ENCODE peak calls at places on chromosomes 4 and X, in ten cellular contexts. One of them, this sample, is unnamed.

GRCh38 chrX:71222929-71223328 is at the start of gene GJB1:
- DNase-seq in fibroblast of lung: no peak
- DNase-seq in NCI-H2081: no peak
- DNase-seq in heart left ventricle: no peak
- DNase-seq in SK-MEL-5: peak
- DNase-seq in lower leg skin: no peak
- DNase-seq in WTC11: no peak
- DNase-seq in C1 segment of cervical spinal cord: peak
- DNase-seq in COR-L47: no peak
- DNase-seq in activated naive CD8-positive, alpha-beta T cell treated with anti-CD3 and anti-CD28 coated beads, Interleukin-2, amount 50 U/mL, for 24 hours: no peak
- DNase-seq in this sample: no peak

GRCh38 chrX:18354369-18355329 is at the start of gene SCML2:
- DNase-seq in heart left ventricle: peak
- DNase-seq in lower leg skin: no peak
- DNase-seq in fibroblast of lung: peak
- DNase-seq in WTC11: peak
- DNase-seq in activated naive CD8-positive, alpha-beta T cell treated with anti-CD3 and anti-CD28 coated beads, Interleukin-2, amount 50 U/mL, for 24 hours: peak
- DNase-seq in NCI-H2081: peak
- DNase-seq in COR-L47: no peak
- DNase-seq in SK-MEL-5: peak
- DNase-seq in C1 segment of cervical spinal cord: peak
- DNase-seq in this sample: peak

GRCh38 chr4:77994194-77994721 is 62.9 kb upstream of the FRAS1 start:
- DNase-seq in heart left ventricle: peak
- DNase-seq in lower leg skin: no peak
- DNase-seq in activated naive CD8-positive, alpha-beta T cell treated with anti-CD3 and anti-CD28 coated beads, Interleukin-2, amount 50 U/mL, for 24 hours: no peak
- DNase-seq in fibroblast of lung: peak
- DNase-seq in COR-L47: no peak
- DNase-seq in SK-MEL-5: peak
- DNase-seq in NCI-H2081: no peak
- DNase-seq in C1 segment of cervical spinal cord: no peak
- DNase-seq in WTC11: peak
- DNase-seq in this sample: peak

GRCh38 chr4:54961357-54961975 is 163.9 kb downstream of the KDR start:
- DNase-seq in fibroblast of lung: peak
- DNase-seq in lower leg skin: no peak
- DNase-seq in C1 segment of cervical spinal cord: no peak
- DNase-seq in NCI-H2081: peak
- DNase-seq in heart left ventricle: no peak
- DNase-seq in activated naive CD8-positive, alpha-beta T cell treated with anti-CD3 and anti-CD28 coated beads, Interleukin-2, amount 50 U/mL, for 24 hours: no peak
- DNase-seq in COR-L47: peak
- DNase-seq in WTC11: no peak
- DNase-seq in SK-MEL-5: peak
- DNase-seq in this sample: peak

GRCh38 chr4:10006604-10007435 is 14.5 kb downstream of the SLC2A9 start:
- DNase-seq in WTC11: no peak
- DNase-seq in fibroblast of lung: peak
- DNase-seq in activated naive CD8-positive, alpha-beta T cell treated with anti-CD3 and anti-CD28 coated beads, Interleukin-2, amount 50 U/mL, for 24 hours: no peak
- DNase-seq in NCI-H2081: peak
- DNase-seq in lower leg skin: no peak
- DNase-seq in heart left ventricle: no peak
- DNase-seq in COR-L47: no peak
- DNase-seq in SK-MEL-5: no peak
- DNase-seq in C1 segment of cervical spinal cord: no peak
- DNase-seq in this sample: no peak

GRCh38 chr4:55543858-55544257 is 2.9 kb downstream of the CLOCK start:
- DNase-seq in lower leg skin: no peak
- DNase-seq in heart left ventricle: no peak
- DNase-seq in WTC11: no peak
- DNase-seq in COR-L47: no peak
- DNase-seq in SK-MEL-5: peak
- DNase-seq in NCI-H2081: no peak
- DNase-seq in C1 segment of cervical spinal cord: no peak
- DNase-seq in fibroblast of lung: peak
- DNase-seq in activated naive CD8-positive, alpha-beta T cell treated with anti-CD3 and anti-CD28 coated beads, Interleukin-2, amount 50 U/mL, for 24 hours: no peak
- DNase-seq in this sample: no peak

GRCh38 chr4:168632246-168632832 is 135.5 kb downstream of the PALLD start:
- DNase-seq in heart left ventricle: no peak
- DNase-seq in WTC11: no peak
- DNase-seq in lower leg skin: no peak
- DNase-seq in C1 segment of cervical spinal cord: no peak
- DNase-seq in NCI-H2081: no peak
- DNase-seq in activated naive CD8-positive, alpha-beta T cell treated with anti-CD3 and anti-CD28 coated beads, Interleukin-2, amount 50 U/mL, for 24 hours: no peak
- DNase-seq in SK-MEL-5: no peak
- DNase-seq in COR-L47: no peak
- DNase-seq in fibroblast of lung: peak
- DNase-seq in this sample: no peak

GRCh38 chrX:109774136-109774535 is 41.1 kb upstream of the ACSL4 start:
- DNase-seq in activated naive CD8-positive, alpha-beta T cell treated with anti-CD3 and anti-CD28 coated beads, Interleukin-2, amount 50 U/mL, for 24 hours: no peak
- DNase-seq in NCI-H2081: no peak
- DNase-seq in fibroblast of lung: no peak
- DNase-seq in C1 segment of cervical spinal cord: no peak
- DNase-seq in lower leg skin: no peak
- DNase-seq in WTC11: no peak
- DNase-seq in COR-L47: no peak
- DNase-seq in heart left ventricle: no peak
- DNase-seq in SK-MEL-5: no peak
- DNase-seq in this sample: no peak

GRCh38 chr4:122875949-122876348 is 46.4 kb downstream of the NUDT6 start:
- DNase-seq in COR-L47: no peak
- DNase-seq in NCI-H2081: no peak
- DNase-seq in activated naive CD8-positive, alpha-beta T cell treated with anti-CD3 and anti-CD28 coated beads, Interleukin-2, amount 50 U/mL, for 24 hours: no peak
- DNase-seq in SK-MEL-5: no peak
- DNase-seq in C1 segment of cervical spinal cord: no peak
- DNase-seq in heart left ventricle: no peak
- DNase-seq in WTC11: no peak
- DNase-seq in lower leg skin: no peak
- DNase-seq in fibroblast of lung: no peak
- DNase-seq in this sample: no peak

GRCh38 chr4:155741546-155741945 is 17.3 kb upstream of the GUCY1B1 start:
- DNase-seq in fibroblast of lung: no peak
- DNase-seq in SK-MEL-5: no peak
- DNase-seq in COR-L47: no peak
- DNase-seq in WTC11: no peak
- DNase-seq in heart left ventricle: no peak
- DNase-seq in C1 segment of cervical spinal cord: no peak
- DNase-seq in activated naive CD8-positive, alpha-beta T cell treated with anti-CD3 and anti-CD28 coated beads, Interleukin-2, amount 50 U/mL, for 24 hours: no peak
- DNase-seq in NCI-H2081: no peak
- DNase-seq in lower leg skin: no peak
- DNase-seq in this sample: no peak